ENCODE peak calls at places on chromosome 21, in four cellular contexts. D is neural progenitor cell, B is keratinocyte, M is left ventricle myocardium inferior. X is an unnamed sample.

GRCh38 chr21:15011967-15012366 is 52.8 kb downstream of the NRIP1 start:
- DNase-seq in M (no peak), B (no peak), D (no peak), X (no peak)

GRCh38 chr21:28952686-28953085 is 40.0 kb downstream of the LTN1 start:
- DNase-seq in M (no peak), B (no peak), D (no peak), X (no peak)

GRCh38 chr21:18298228-18298627 is 53.6 kb downstream of the CHODL start:
- DNase-seq in M (no peak), D (peak), B (no peak), X (no peak)

GRCh38 chr21:21722736-21723135 is 724.5 kb downstream of the NCAM2 start:
- DNase-seq in D (no peak), M (no peak), B (no peak), X (no peak)

GRCh38 chr21:39079617-39080016 is 103.6 kb downstream of the PSMG1 start:
- DNase-seq in D (no peak), B (no peak), M (peak), X (peak)

GRCh38 chr21:14600569-14601308 is 54.6 kb upstream of the SAMSN1 start:
- DNase-seq in M (no peak), D (no peak), B (no peak), X (no peak)

GRCh38 chr21:28833181-28833580 is 159.5 kb downstream of the LTN1 start:
- DNase-seq in M (no peak), B (no peak), D (no peak), X (no peak)

GRCh38 chr21:38114717-38115333 is 142.0 kb upstream of the KCNJ15 start:
- DNase-seq in M (no peak), D (no peak), B (no peak), X (no peak)

GRCh38 chr21:39319814-39320332 is 6.4 kb upstream of the BRWD1 start:
- DNase-seq in M (no peak), B (no peak), D (no peak), X (no peak)

GRCh38 chr21:17491716-17492414 is 21.0 kb upstream of the CXADR start:
- DNase-seq in D (no peak), B (peak), M (no peak), X (peak)

GRCh38 chr21:37365657-37366487 is 701 bp upstream of the DYRK1A start:
- DNase-seq in B (no peak), D (peak), M (peak), X (peak)

GRCh38 chr21:40886931-40887330 is 40.0 kb upstream of the DSCAM start:
- DNase-seq in M (no peak), D (no peak), B (peak), X (no peak)

GRCh38 chr21:14526816-14527689 is 19.1 kb downstream of the SAMSN1 start:
- DNase-seq in D (no peak), M (no peak), B (no peak), X (no peak)

GRCh38 chr21:8994640-8995511 is 1526.5 kb upstream of the TPTE start:
- DNase-seq in D (no peak), M (no peak), B (no peak), X (no peak)

GRCh38 chr21:42309753-42310213 is 5.4 kb downstream of the TFF3 start:
- DNase-seq in D (peak), B (no peak), M (peak), X (peak)
- TF ChIP-seq CTCF in D (peak), B (peak), M (peak), X (peak)

GRCh38 chr21:27362249-27362648 is 395.4 kb upstream of the ADAMTS5 start:
- DNase-seq in D (no peak), M (no peak), B (no peak), X (no peak)
- TF ChIP-seq CTCF in D (no peak), M (peak), B (peak), X (no peak)

GRCh38 chr21:36087362-36088138 is 17.7 kb downstream of the CBR1 start:
- DNase-seq in D (peak), B (no peak), M (no peak), X (no peak)
- TF ChIP-seq CTCF in D (peak), B (no peak), M (peak), X (no peak)

DNA sequence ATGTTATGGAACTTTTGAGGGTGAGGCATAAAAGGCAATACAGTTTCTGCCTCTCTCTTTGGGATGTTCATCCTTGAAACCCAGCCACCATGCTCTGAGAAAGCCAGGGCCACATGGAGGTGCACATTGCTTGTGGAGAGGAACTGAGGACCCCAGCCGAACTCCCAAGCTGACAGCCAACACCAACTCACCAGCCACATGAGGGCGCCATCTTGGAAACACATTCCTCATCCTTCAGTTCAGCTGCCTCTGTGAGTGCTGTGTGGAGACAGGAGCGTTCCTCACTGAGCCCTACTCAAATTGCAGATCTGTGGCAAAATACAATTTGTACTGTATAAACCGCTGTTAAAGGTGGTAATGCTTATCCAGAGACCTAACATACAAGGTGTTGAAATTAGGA is 137.5 kb downstream of the GABPA start:
- DNase-seq in B (no peak), D (peak), M (no peak), X (no peak)
- TF ChIP-seq CTCF in B (peak), D (peak), M (no peak), X (no peak)

DNA sequence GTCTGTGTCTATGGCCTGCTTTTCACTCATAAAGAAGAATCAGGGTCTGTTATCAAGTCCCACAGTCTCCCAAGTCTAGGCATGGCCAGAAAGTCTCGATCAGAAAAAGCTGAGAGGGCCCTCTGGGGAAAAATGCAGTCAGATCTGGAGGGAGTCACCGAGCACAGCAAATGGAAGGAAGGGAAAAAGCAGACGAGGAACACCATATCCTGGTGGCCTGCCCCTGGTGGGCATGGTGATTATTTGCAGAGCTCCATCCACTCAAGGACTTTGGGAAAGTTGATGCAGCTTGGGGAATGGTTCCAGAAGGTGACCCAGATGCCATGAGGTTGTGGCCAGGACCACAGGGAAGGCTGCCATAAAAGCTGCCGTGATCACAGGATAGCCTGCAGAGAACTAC is 189.1 kb downstream of the CLIC6 start:
- DNase-seq in B (no peak), M (no peak), D (no peak), X (no peak)
- TF ChIP-seq CTCF in B (peak), M (no peak), D (peak), X (no peak)

DNA sequence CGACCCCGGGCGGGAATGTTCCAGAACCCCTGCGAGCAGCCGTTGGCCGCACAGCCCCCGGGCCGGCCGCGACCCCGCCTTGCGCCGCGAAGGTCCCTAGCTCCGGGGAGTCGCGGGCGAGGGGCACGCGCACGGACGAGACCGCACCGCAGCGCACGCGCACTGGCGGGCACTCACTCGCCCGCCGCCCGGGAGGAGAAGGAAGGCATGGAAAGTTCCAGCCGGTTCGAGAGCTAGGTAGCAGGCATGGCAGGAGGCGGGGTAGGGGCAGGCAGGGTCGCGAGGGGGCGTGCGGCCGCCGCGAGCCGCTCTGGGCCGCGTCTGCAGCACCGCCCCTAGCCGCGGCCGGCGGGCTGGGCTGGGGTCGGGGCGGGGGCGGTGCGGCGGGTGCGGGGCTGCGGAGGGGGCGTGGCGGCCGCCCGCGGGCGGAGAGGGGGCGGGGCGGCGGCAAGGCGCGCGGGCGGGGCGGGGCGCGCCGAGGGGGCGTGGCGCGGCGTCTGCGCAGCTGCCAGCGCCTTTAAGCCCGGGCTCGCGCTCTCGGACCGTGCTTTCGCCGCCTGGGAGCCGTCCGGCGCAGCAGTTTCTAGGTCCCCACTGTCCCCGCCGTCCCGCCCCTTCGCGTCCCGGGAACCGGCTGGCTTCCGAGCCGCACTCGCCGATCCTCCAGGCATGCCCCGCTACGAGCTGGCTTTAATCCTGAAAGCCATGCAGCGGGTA is at the start of the genes MRPS6 and SLC5A3:
- DNase-seq in M (peak), B (no peak), D (peak), X (peak)
- TF ChIP-seq CTCF in M (peak), B (no peak), D (peak), X (no peak)

GRCh38 chr21:43979654-43980053 is 32.5 kb upstream of the TRAPPC10 start:
- DNase-seq in B (no peak), M (no peak), D (no peak), X (no peak)
- TF ChIP-seq CTCF in B (no peak), M (no peak), D (no peak), X (no peak)

GRCh38 chr21:45324430-45325205 is 36.9 kb upstream of the POFUT2 start:
- DNase-seq in B (no peak), D (no peak), M (peak), X (no peak)

GRCh38 chr21:45327458-45328197 is 39.9 kb upstream of the POFUT2 start:
- DNase-seq in D (no peak), B (no peak), M (peak), X (no peak)

GRCh38 chr21:45326834-45327457 is 39.3 kb upstream of the POFUT2 start:
- DNase-seq in D (no peak), M (peak), B (no peak), X (no peak)

GRCh38 chr21:45325206-45326168 is 37.8 kb upstream of the POFUT2 start:
- DNase-seq in D (no peak), B (no peak), M (peak), X (no peak)

DNA sequence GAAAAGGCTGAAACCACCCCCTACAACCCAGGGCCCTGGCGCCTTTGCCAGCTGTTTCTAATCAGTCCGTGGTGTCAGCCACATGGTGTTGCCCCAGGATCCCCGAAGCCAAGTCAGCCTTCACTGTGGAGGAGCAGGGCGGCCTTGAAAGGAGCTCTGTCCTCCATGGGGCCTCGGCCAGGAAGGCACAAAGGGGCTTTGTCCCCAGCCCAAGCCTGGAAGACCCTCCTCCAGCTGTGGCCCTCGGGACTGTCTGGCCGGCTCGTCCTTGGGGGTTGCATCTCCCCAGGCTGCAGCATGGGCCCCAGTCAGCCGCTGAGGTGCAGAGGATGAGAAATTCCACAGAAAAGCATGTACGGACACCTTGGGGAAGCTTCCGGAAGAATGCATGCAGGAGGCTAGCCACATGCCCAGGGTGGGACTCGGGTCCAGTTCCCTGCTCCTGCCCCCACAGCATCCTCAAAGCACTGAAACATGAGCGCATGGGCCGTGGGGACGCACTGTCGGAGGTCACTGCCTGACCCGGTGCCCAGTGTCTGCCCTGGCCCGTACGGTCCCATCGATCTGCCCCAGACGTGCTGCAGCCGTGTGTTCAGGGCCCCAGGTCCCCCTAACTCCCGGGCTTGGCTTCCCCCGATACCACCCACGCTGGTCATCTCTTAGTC is 38.6 kb upstream of the POFUT2 start:
- DNase-seq in D (no peak), M (peak), B (no peak), X (peak)
- TF ChIP-seq CTCF in D (no peak), M (no peak), B (no peak), X (no peak)

GRCh38 chr21:32965281-32965680 is 60.5 kb upstream of the OLIG2 start:
- DNase-seq in D (no peak), B (no peak), M (no peak), X (no peak)
- TF ChIP-seq CTCF in D (no peak), B (no peak), M (no peak), X (no peak)

DNA sequence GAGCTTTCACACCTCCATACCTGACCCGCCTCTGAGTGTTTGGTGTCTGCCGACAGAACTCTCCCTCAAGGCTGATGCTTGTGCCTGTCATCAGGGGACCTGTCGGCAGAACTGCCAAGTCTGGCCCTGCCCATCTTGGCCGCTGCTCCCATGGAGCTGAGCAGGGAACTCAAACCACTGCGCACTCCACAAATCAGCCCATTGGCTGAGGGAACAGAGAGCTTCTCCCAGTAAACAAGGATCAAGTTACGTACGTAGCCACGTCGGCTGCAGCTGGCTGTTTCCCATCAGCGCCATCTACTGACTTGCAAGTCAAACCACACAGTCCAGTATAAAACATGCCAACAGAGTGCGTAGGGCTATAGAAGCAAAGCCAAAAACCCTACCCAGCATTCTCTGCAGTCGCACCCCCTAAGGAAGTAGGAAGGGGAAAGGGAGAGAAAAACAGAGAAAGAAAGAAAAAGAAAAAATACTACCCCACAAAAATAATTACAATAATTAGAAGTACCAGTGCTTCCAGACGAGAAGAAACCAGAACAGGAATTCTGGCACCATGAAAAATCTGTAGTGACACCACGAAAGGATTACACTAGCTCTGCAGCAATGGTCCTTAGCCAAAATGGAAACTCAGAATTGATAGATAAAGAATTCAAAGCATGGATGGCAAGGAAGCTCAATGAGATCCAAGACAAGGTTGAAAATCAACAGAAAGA is 13.1 kb downstream of the KRTAP13-1 start:
- DNase-seq in D (peak), B (peak), M (no peak), X (peak)
- TF ChIP-seq CTCF in D (peak), B (peak), M (peak), X (no peak)